ENCODE peak calls at places on chromosomes 3 and 15, in seven cellular contexts. L is fibroblast of the aortic adventitia, X is hepatocyte, C is breast epithelium, J is PC-9, E is right lobe of liver, Z is AG09309. I is an unnamed sample.
A peak's percentile ranks its signal among the peaks of the same experiment; 100 is the strongest.

GRCh38 chr3:53161820-53162671 is 1.0 kb downstream of the PRKCD start:
- DNase-seq in Z (no peak), X (peak; percentile 63), L (peak; percentile 16), J (no peak), C (no peak), E (no peak), I (peak; percentile 11)

GRCh38 chr3:115164374-115165221 is 17.5 kb upstream of the ZBTB20 start:
- DNase-seq in Z (no peak), X (no peak), L (no peak), E (no peak), J (no peak), C (no peak), I (peak; percentile 8)

GRCh38 chr3:46977811-46978195 is 1.3 kb upstream of the CCDC12 start:
- DNase-seq in Z (no peak), J (no peak), E (no peak), C (peak; percentile 49), X (no peak), L (no peak), I (no peak)

GRCh38 chr3:4271834-4272233 is 31.3 kb upstream of the SETMAR start:
- DNase-seq in E (no peak), Z (peak; percentile 2), L (peak; percentile 39), X (peak; percentile 69), C (no peak), J (no peak), I (peak; percentile 52)

GRCh38 chr3:128222771-128223386 is 69.6 kb downstream of the EEFSEC start:
- DNase-seq in Z (no peak), J (no peak), X (no peak), C (no peak), L (no peak), E (no peak), I (no peak)

GRCh38 chr3:141465221-141465620 is 21.6 kb upstream of the RASA2 start:
- DNase-seq in E (no peak), L (peak; percentile 47), Z (no peak), C (no peak), J (no peak), X (no peak), I (peak; percentile 51)

GRCh38 chr15:70061086-70061370 is 36.7 kb downstream of the TLE3 start:
- DNase-seq in E (no peak), J (no peak), C (no peak), L (no peak), X (no peak), Z (no peak), I (no peak)

GRCh38 chr3:157786618-157787017 is 283.4 kb upstream of the VEPH1 start:
- DNase-seq in L (no peak), X (no peak), J (no peak), Z (no peak), C (no peak), E (no peak), I (no peak)

GRCh38 chr3:85161544-85161943 is 202.8 kb downstream of the CADM2 start:
- DNase-seq in E (no peak), C (no peak), J (peak; percentile 93), L (no peak), X (peak; percentile 24), Z (no peak), I (no peak)

GRCh38 chr3:171417813-171418212 is 42.4 kb downstream of the TNIK start:
- DNase-seq in L (peak; percentile 85), X (peak; percentile 47), J (no peak), Z (peak; percentile 52), E (no peak), C (no peak), I (peak; percentile 88)

GRCh38 chr15:48177875-48178611 is at the start of gene MYEF2:
- DNase-seq in J (no peak), Z (no peak), X (peak; percentile 85), C (peak; percentile 62), L (peak; percentile 46), E (peak; percentile 18), I (peak; percentile 75)

GRCh38 chr3:128289534-128289933 is 136.3 kb downstream of the EEFSEC start:
- DNase-seq in J (no peak), E (no peak), Z (no peak), L (no peak), C (no peak), X (no peak), I (no peak)

GRCh38 chr15:84666373-84666772 is 8.4 kb upstream of the NMB start:
- DNase-seq in J (no peak), Z (no peak), E (no peak), C (no peak), L (peak; percentile 22), X (no peak), I (no peak)

GRCh38 chr3:46020766-46021510 is 6.3 kb downstream of the XCR1 start:
- DNase-seq in E (no peak), L (no peak), J (no peak), C (no peak), X (no peak), Z (no peak), I (no peak)

GRCh38 chr3:16086690-16087089 is 87.8 kb upstream of the GALNT15 start:
- DNase-seq in C (no peak), L (no peak), X (no peak), E (no peak), Z (no peak), J (no peak), I (no peak)

GRCh38 chr3:72604287-72604686 is 244.0 kb downstream of the SHQ1 start:
- DNase-seq in L (no peak), X (no peak), E (no peak), Z (no peak), J (no peak), C (no peak), I (no peak)

GRCh38 chr3:66581261-66581660 is 80.4 kb upstream of the LRIG1 start:
- DNase-seq in C (no peak), E (no peak), Z (no peak), X (no peak), J (no peak), L (no peak), I (no peak)

GRCh38 chr3:43704697-43705096 is 14.0 kb downstream of the ABHD5 start:
- DNase-seq in E (no peak), L (no peak), X (no peak), J (no peak), C (no peak), Z (no peak), I (no peak)

GRCh38 chr3:110292102-110292501 is 779.5 kb upstream of the NECTIN3 start:
- DNase-seq in X (no peak), C (no peak), Z (no peak), E (no peak), L (no peak), J (no peak), I (no peak)

GRCh38 chr15:54159044-54159443 is 180.8 kb downstream of the UNC13C start:
- DNase-seq in Z (no peak), J (no peak), L (peak; percentile 25), X (no peak), E (no peak), C (no peak), I (no peak)

GRCh38 chr3:138213373-138214085 is 26.4 kb downstream of the ARMC8 start:
- DNase-seq in J (no peak), C (no peak), Z (no peak), E (no peak), X (no peak), L (no peak), I (no peak)

GRCh38 chr3:39146083-39146501 is 7.3 kb downstream of the CSRNP1 start:
- DNase-seq in L (no peak), C (no peak), Z (no peak), J (no peak), E (peak; percentile 74), X (peak; percentile 28), I (no peak)
- H3K4me3 ChIP-seq in L (no peak overlapping the region), C (no peak overlapping the region), Z (no peak overlapping the region), J (no peak overlapping the region), E (no peak overlapping the region), X (no peak overlapping the region), I (no peak overlapping the region)

GRCh38 chr3:143121240-143122088 is 1.9 kb downstream of the CHST2 start:
- DNase-seq in E (peak; percentile 46), X (no peak), L (peak; percentile 52), J (no peak), Z (no peak), C (no peak), I (peak; percentile 55)

GRCh38 chr3:143119974-143120715 is 574 bp downstream of the CHST2 start:
- DNase-seq in E (peak; percentile 35), J (no peak), X (peak; percentile 34), C (no peak), L (peak; percentile 21), Z (no peak), I (peak; percentile 49)

GRCh38 chr3:143119009-143119914 is at the start of gene CHST2:
- DNase-seq in Z (peak; percentile 23), L (peak; percentile 69), C (no peak), X (peak; percentile 84), J (no peak), E (peak; percentile 82), I (peak; percentile 78)

GRCh38 chr3:143122089-143122430 is 2.5 kb downstream of the CHST2 start:
- DNase-seq in C (no peak), J (no peak), L (no peak), Z (no peak), E (no peak), X (no peak), I (no peak)

GRCh38 chr3:143120716-143121239 is 1.2 kb downstream of the CHST2 start:
- DNase-seq in E (peak; percentile 26), J (no peak), C (no peak), Z (no peak), X (peak; percentile 50), L (peak; percentile 32), I (peak; percentile 33)
- TF ChIP-seq CTCF in E (no peak), J (no peak), C (no peak), Z (peak; percentile 28), X (no peak), L (peak; percentile 33), I (peak; percentile 21)

GRCh38 chr15:57235865-57236264 is 140.4 kb upstream of the CGNL1 start:
- DNase-seq in C (no peak), J (no peak), Z (no peak), E (no peak), X (peak; percentile 55), L (peak; percentile 86), I (peak; percentile 66)

GRCh38 chr15:57235186-57235585 is 141.1 kb upstream of the CGNL1 start:
- DNase-seq in C (no peak), E (no peak), Z (no peak), J (no peak), L (no peak), X (no peak), I (no peak)

GRCh38 chr15:57236561-57237281 is 139.6 kb upstream of the CGNL1 start:
- DNase-seq in C (no peak), J (no peak), L (peak; percentile 36), E (no peak), Z (no peak), X (no peak), I (no peak)

GRCh38 chr15:57237676-57238075 is 138.6 kb upstream of the CGNL1 start:
- DNase-seq in L (no peak), E (no peak), Z (no peak), J (no peak), X (no peak), C (no peak), I (no peak)

GRCh38 chr15:57237282-57237642 is 139.0 kb upstream of the CGNL1 start:
- DNase-seq in L (no peak), J (no peak), E (no peak), C (no peak), Z (no peak), X (no peak), I (no peak)
- H3K4me3 ChIP-seq in L (no peak overlapping the region), J (no peak overlapping the region), E (no peak overlapping the region), C (no peak overlapping the region), Z (no peak overlapping the region), X (no peak overlapping the region), I (no peak overlapping the region)

DNA sequence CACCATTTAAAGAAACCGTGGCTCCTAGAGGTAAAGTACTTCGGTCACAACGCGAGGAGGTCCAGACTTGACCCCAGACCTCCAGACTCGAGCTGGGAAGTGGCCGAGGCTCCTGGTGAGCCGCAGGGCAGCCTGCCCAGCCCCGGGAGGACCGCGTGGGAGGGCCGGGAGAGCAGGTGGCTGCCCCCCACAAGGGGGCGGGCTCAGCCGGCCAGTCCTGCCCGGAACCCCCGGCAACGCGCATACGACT is at the start of gene SLC27A2:
- DNase-seq in X (peak; percentile 80), Z (no peak), C (no peak), E (peak; percentile 85), L (peak; percentile 2), J (peak; percentile 43), I (peak; percentile 5)
- TF ChIP-seq CTCF in X (peak; percentile 45), Z (peak; percentile 32), C (no peak), E (peak; percentile 61), L (no peak), J (peak; percentile 53), I (peak; percentile 37)

I was measured in astrocyte of the spinal cord.